ENCODE peak calls at places on chromosomes 1 and 21, in five cellular contexts. One of them, this sample, is unnamed.

GRCh38 chr1:209576392-209576791 is 7.1 kb upstream of the CAMK1G start:
- DNase-seq in ascending aorta: peak
- DNase-seq in NCI-H748 treated with DMSO at 0.1 percent for 48 hours: no peak
- DNase-seq in stimulated activated CD8-positive, alpha-beta memory T cell treated with anti-CD3 and anti-CD28 coated beads, Interleukin-4, amount 100 ng/mL, for 1 hour: no peak
- DNase-seq in neural progenitor cell: peak
- DNase-seq in this sample: no peak

GRCh38 chr1:208757846-208758245 is 513.7 kb upstream of the PLXNA2 start:
- DNase-seq in ascending aorta: no peak
- DNase-seq in NCI-H748 treated with DMSO at 0.1 percent for 48 hours: no peak
- DNase-seq in stimulated activated CD8-positive, alpha-beta memory T cell treated with anti-CD3 and anti-CD28 coated beads, Interleukin-4, amount 100 ng/mL, for 1 hour: no peak
- DNase-seq in neural progenitor cell: no peak
- DNase-seq in this sample: no peak

GRCh38 chr1:94754101-94754500 is 66.1 kb upstream of the SLC44A3 start:
- DNase-seq in ascending aorta: no peak
- DNase-seq in NCI-H748 treated with DMSO at 0.1 percent for 48 hours: no peak
- DNase-seq in stimulated activated CD8-positive, alpha-beta memory T cell treated with anti-CD3 and anti-CD28 coated beads, Interleukin-4, amount 100 ng/mL, for 1 hour: no peak
- DNase-seq in neural progenitor cell: no peak
- DNase-seq in this sample: no peak

GRCh38 chr1:68232354-68233148 is at the start of gene WLS:
- DNase-seq in ascending aorta: peak
- DNase-seq in NCI-H748 treated with DMSO at 0.1 percent for 48 hours: peak
- DNase-seq in stimulated activated CD8-positive, alpha-beta memory T cell treated with anti-CD3 and anti-CD28 coated beads, Interleukin-4, amount 100 ng/mL, for 1 hour: no peak
- DNase-seq in neural progenitor cell: peak
- DNase-seq in this sample: no peak

GRCh38 chr1:107964397-107965111 is 426 bp downstream of the VAV3 start:
- DNase-seq in ascending aorta: no peak
- DNase-seq in NCI-H748 treated with DMSO at 0.1 percent for 48 hours: no peak
- DNase-seq in stimulated activated CD8-positive, alpha-beta memory T cell treated with anti-CD3 and anti-CD28 coated beads, Interleukin-4, amount 100 ng/mL, for 1 hour: no peak
- DNase-seq in neural progenitor cell: peak
- DNase-seq in this sample: peak

GRCh38 chr1:47443530-47444316 is 5.9 kb downstream of the FOXD2 start:
- DNase-seq in ascending aorta: no peak
- DNase-seq in NCI-H748 treated with DMSO at 0.1 percent for 48 hours: no peak
- DNase-seq in stimulated activated CD8-positive, alpha-beta memory T cell treated with anti-CD3 and anti-CD28 coated beads, Interleukin-4, amount 100 ng/mL, for 1 hour: no peak
- DNase-seq in neural progenitor cell: peak
- DNase-seq in this sample: no peak

GRCh38 chr1:50860256-50860655 is 99.8 kb downstream of the FAF1 start:
- DNase-seq in ascending aorta: no peak
- DNase-seq in NCI-H748 treated with DMSO at 0.1 percent for 48 hours: no peak
- DNase-seq in stimulated activated CD8-positive, alpha-beta memory T cell treated with anti-CD3 and anti-CD28 coated beads, Interleukin-4, amount 100 ng/mL, for 1 hour: no peak
- DNase-seq in neural progenitor cell: no peak
- DNase-seq in this sample: no peak

GRCh38 chr21:36159356-36159921 is 2.8 kb downstream of the DOP1B start:
- DNase-seq in ascending aorta: no peak
- DNase-seq in NCI-H748 treated with DMSO at 0.1 percent for 48 hours: no peak
- DNase-seq in stimulated activated CD8-positive, alpha-beta memory T cell treated with anti-CD3 and anti-CD28 coated beads, Interleukin-4, amount 100 ng/mL, for 1 hour: no peak
- DNase-seq in neural progenitor cell: no peak
- DNase-seq in this sample: no peak

GRCh38 chr1:204826970-204827369 is 43.7 kb upstream of the NFASC start:
- DNase-seq in ascending aorta: peak
- DNase-seq in NCI-H748 treated with DMSO at 0.1 percent for 48 hours: no peak
- DNase-seq in stimulated activated CD8-positive, alpha-beta memory T cell treated with anti-CD3 and anti-CD28 coated beads, Interleukin-4, amount 100 ng/mL, for 1 hour: no peak
- DNase-seq in neural progenitor cell: peak
- DNase-seq in this sample: peak

GRCh38 chr1:231176421-231176820 is 14.6 kb downstream of the TRIM67 start:
- DNase-seq in ascending aorta: no peak
- DNase-seq in NCI-H748 treated with DMSO at 0.1 percent for 48 hours: no peak
- DNase-seq in stimulated activated CD8-positive, alpha-beta memory T cell treated with anti-CD3 and anti-CD28 coated beads, Interleukin-4, amount 100 ng/mL, for 1 hour: no peak
- DNase-seq in neural progenitor cell: no peak
- DNase-seq in this sample: no peak

GRCh38 chr1:2499986-2500596 is 24.0 kb downstream of the PLCH2 start:
- DNase-seq in ascending aorta: no peak
- DNase-seq in NCI-H748 treated with DMSO at 0.1 percent for 48 hours: no peak
- DNase-seq in stimulated activated CD8-positive, alpha-beta memory T cell treated with anti-CD3 and anti-CD28 coated beads, Interleukin-4, amount 100 ng/mL, for 1 hour: no peak
- DNase-seq in neural progenitor cell: no peak
- DNase-seq in this sample: peak

GRCh38 chr1:78102082-78102481 is 56.3 kb downstream of the GIPC2 start:
- DNase-seq in ascending aorta: no peak
- DNase-seq in NCI-H748 treated with DMSO at 0.1 percent for 48 hours: no peak
- DNase-seq in stimulated activated CD8-positive, alpha-beta memory T cell treated with anti-CD3 and anti-CD28 coated beads, Interleukin-4, amount 100 ng/mL, for 1 hour: no peak
- DNase-seq in neural progenitor cell: no peak
- DNase-seq in this sample: no peak

GRCh38 chr1:3530086-3530930 is 75.8 kb downstream of the ARHGEF16 start:
- DNase-seq in ascending aorta: no peak
- DNase-seq in NCI-H748 treated with DMSO at 0.1 percent for 48 hours: no peak
- DNase-seq in stimulated activated CD8-positive, alpha-beta memory T cell treated with anti-CD3 and anti-CD28 coated beads, Interleukin-4, amount 100 ng/mL, for 1 hour: no peak
- DNase-seq in neural progenitor cell: peak
- DNase-seq in this sample: no peak

GRCh38 chr1:27451346-27451745 is 38.6 kb downstream of the WASF2 start:
- DNase-seq in ascending aorta: no peak
- DNase-seq in NCI-H748 treated with DMSO at 0.1 percent for 48 hours: no peak
- DNase-seq in stimulated activated CD8-positive, alpha-beta memory T cell treated with anti-CD3 and anti-CD28 coated beads, Interleukin-4, amount 100 ng/mL, for 1 hour: no peak
- DNase-seq in neural progenitor cell: no peak
- DNase-seq in this sample: peak

GRCh38 chr1:2073382-2074230 is 23.4 kb downstream of the PRKCZ start:
- DNase-seq in ascending aorta: no peak
- DNase-seq in NCI-H748 treated with DMSO at 0.1 percent for 48 hours: no peak
- DNase-seq in stimulated activated CD8-positive, alpha-beta memory T cell treated with anti-CD3 and anti-CD28 coated beads, Interleukin-4, amount 100 ng/mL, for 1 hour: no peak
- DNase-seq in neural progenitor cell: peak
- DNase-seq in this sample: no peak

GRCh38 chr1:29431138-29431537 is 194.8 kb downstream of the PTPRU start:
- DNase-seq in ascending aorta: no peak
- DNase-seq in NCI-H748 treated with DMSO at 0.1 percent for 48 hours: no peak
- DNase-seq in stimulated activated CD8-positive, alpha-beta memory T cell treated with anti-CD3 and anti-CD28 coated beads, Interleukin-4, amount 100 ng/mL, for 1 hour: no peak
- DNase-seq in neural progenitor cell: no peak
- DNase-seq in this sample: no peak

GRCh38 chr1:172382949-172383348 is 37.5 kb upstream of the C1orf105 start:
- DNase-seq in ascending aorta: no peak
- DNase-seq in NCI-H748 treated with DMSO at 0.1 percent for 48 hours: no peak
- DNase-seq in stimulated activated CD8-positive, alpha-beta memory T cell treated with anti-CD3 and anti-CD28 coated beads, Interleukin-4, amount 100 ng/mL, for 1 hour: no peak
- DNase-seq in neural progenitor cell: no peak
- DNase-seq in this sample: no peak

GRCh38 chr1:220843481-220844011 is 35.7 kb upstream of the HLX start:
- DNase-seq in ascending aorta: no peak
- DNase-seq in NCI-H748 treated with DMSO at 0.1 percent for 48 hours: no peak
- DNase-seq in stimulated activated CD8-positive, alpha-beta memory T cell treated with anti-CD3 and anti-CD28 coated beads, Interleukin-4, amount 100 ng/mL, for 1 hour: no peak
- DNase-seq in neural progenitor cell: no peak
- DNase-seq in this sample: no peak

GRCh38 chr1:176789571-176790090 is 326.7 kb downstream of the PAPPA2 start:
- DNase-seq in ascending aorta: no peak
- DNase-seq in NCI-H748 treated with DMSO at 0.1 percent for 48 hours: no peak
- DNase-seq in stimulated activated CD8-positive, alpha-beta memory T cell treated with anti-CD3 and anti-CD28 coated beads, Interleukin-4, amount 100 ng/mL, for 1 hour: no peak
- DNase-seq in neural progenitor cell: no peak
- DNase-seq in this sample: no peak

GRCh38 chr21:44555200-44555875 is 3.3 kb downstream of the KRTAP10-3 start:
- DNase-seq in ascending aorta: no peak
- DNase-seq in NCI-H748 treated with DMSO at 0.1 percent for 48 hours: no peak
- DNase-seq in stimulated activated CD8-positive, alpha-beta memory T cell treated with anti-CD3 and anti-CD28 coated beads, Interleukin-4, amount 100 ng/mL, for 1 hour: no peak
- DNase-seq in neural progenitor cell: no peak
- DNase-seq in this sample: no peak

GRCh38 chr21:42455196-42455595 is 40.8 kb downstream of the RSPH1 start:
- DNase-seq in ascending aorta: no peak
- DNase-seq in NCI-H748 treated with DMSO at 0.1 percent for 48 hours: no peak
- DNase-seq in stimulated activated CD8-positive, alpha-beta memory T cell treated with anti-CD3 and anti-CD28 coated beads, Interleukin-4, amount 100 ng/mL, for 1 hour: no peak
- DNase-seq in neural progenitor cell: no peak
- DNase-seq in this sample: peak

GRCh38 chr1:229377429-229377828 is 34.6 kb upstream of the CCSAP start:
- DNase-seq in ascending aorta: no peak
- DNase-seq in NCI-H748 treated with DMSO at 0.1 percent for 48 hours: no peak
- DNase-seq in stimulated activated CD8-positive, alpha-beta memory T cell treated with anti-CD3 and anti-CD28 coated beads, Interleukin-4, amount 100 ng/mL, for 1 hour: no peak
- DNase-seq in neural progenitor cell: no peak
- DNase-seq in this sample: no peak

GRCh38 chr1:36350659-36351171 is 27.3 kb upstream of the EVA1B start:
- DNase-seq in ascending aorta: peak
- DNase-seq in NCI-H748 treated with DMSO at 0.1 percent for 48 hours: no peak
- DNase-seq in stimulated activated CD8-positive, alpha-beta memory T cell treated with anti-CD3 and anti-CD28 coated beads, Interleukin-4, amount 100 ng/mL, for 1 hour: peak
- DNase-seq in neural progenitor cell: no peak
- DNase-seq in this sample: no peak